ENCODE peak calls at places on chromosomes 4 and X, in four cellular contexts. One of them, this sample, is unnamed.

GRCh38 chr4:78650106-78651021 is 98.8 kb downstream of the ANXA3 start:
- DNase-seq in neuronal stem cell: no peak
- DNase-seq in IMR-90: peak; percentile 86
- DNase-seq in trophoblast cell: peak; percentile 96
- DNase-seq in this sample: no peak

GRCh38 chr4:77959566-77960338 is 97.1 kb downstream of the MRPL1 start:
- DNase-seq in neuronal stem cell: peak; percentile 44
- DNase-seq in IMR-90: peak; percentile 57
- DNase-seq in trophoblast cell: peak; percentile 80
- DNase-seq in this sample: peak; percentile 70

GRCh38 chrX:46683023-46683422 is 75.9 kb downstream of the SLC9A7 start:
- DNase-seq in neuronal stem cell: no peak
- DNase-seq in IMR-90: peak; percentile 22
- DNase-seq in trophoblast cell: peak; percentile 8
- DNase-seq in this sample: peak; percentile 39

GRCh38 chrX:70041993-70042392 is 7.7 kb downstream of the AWAT2 start:
- DNase-seq in neuronal stem cell: no peak
- DNase-seq in IMR-90: no peak
- DNase-seq in trophoblast cell: no peak
- DNase-seq in this sample: no peak

GRCh38 chr4:137310593-137311490 is 221.5 kb downstream of the PCDH18 start:
- DNase-seq in neuronal stem cell: no peak
- DNase-seq in IMR-90: peak; percentile 91
- DNase-seq in trophoblast cell: no peak
- DNase-seq in this sample: no peak

GRCh38 chrX:131812847-131813825 is 210.0 kb upstream of the STK26 start:
- DNase-seq in neuronal stem cell: no peak
- DNase-seq in IMR-90: peak; percentile 79
- DNase-seq in trophoblast cell: peak; percentile 92
- DNase-seq in this sample: no peak

GRCh38 chrX:290476-291166 is 9.4 kb downstream of the PLCXD1 start:
- DNase-seq in neuronal stem cell: no peak
- DNase-seq in IMR-90: no peak
- DNase-seq in trophoblast cell: no peak
- DNase-seq in this sample: no peak

GRCh38 chrX:41661366-41662095 is 27.2 kb upstream of the GPR34 start:
- DNase-seq in neuronal stem cell: no peak
- DNase-seq in IMR-90: peak; percentile 56
- DNase-seq in trophoblast cell: no peak
- DNase-seq in this sample: no peak

GRCh38 chr4:157043131-157043530 is 32.8 kb upstream of the GLRB start:
- DNase-seq in neuronal stem cell: peak; percentile 5
- DNase-seq in IMR-90: peak; percentile 51
- DNase-seq in trophoblast cell: no peak
- DNase-seq in this sample: peak; percentile 86

GRCh38 chrX:147891886-147892285 is 19.8 kb upstream of the FMR1 start:
- DNase-seq in neuronal stem cell: no peak
- DNase-seq in IMR-90: peak; percentile 2
- DNase-seq in trophoblast cell: peak; percentile 81
- DNase-seq in this sample: no peak

GRCh38 chr4:17636341-17636695 is 21.9 kb downstream of the MED28 start:
- DNase-seq in neuronal stem cell: no peak
- DNase-seq in IMR-90: no peak
- DNase-seq in trophoblast cell: no peak
- DNase-seq in this sample: no peak

GRCh38 chr4:105306158-105306781 is 159.6 kb downstream of the TET2 start:
- DNase-seq in neuronal stem cell: no peak
- DNase-seq in IMR-90: no peak
- DNase-seq in trophoblast cell: peak; percentile 39
- DNase-seq in this sample: no peak

GRCh38 chr4:113173865-113174264 is 124.4 kb downstream of the ANK2 start:
- DNase-seq in neuronal stem cell: no peak
- DNase-seq in IMR-90: no peak
- DNase-seq in trophoblast cell: no peak
- DNase-seq in this sample: no peak

GRCh38 chr4:5784021-5784420 is 73.0 kb downstream of the EVC start:
- DNase-seq in neuronal stem cell: no peak
- DNase-seq in IMR-90: no peak
- DNase-seq in trophoblast cell: no peak
- DNase-seq in this sample: no peak

DNA sequence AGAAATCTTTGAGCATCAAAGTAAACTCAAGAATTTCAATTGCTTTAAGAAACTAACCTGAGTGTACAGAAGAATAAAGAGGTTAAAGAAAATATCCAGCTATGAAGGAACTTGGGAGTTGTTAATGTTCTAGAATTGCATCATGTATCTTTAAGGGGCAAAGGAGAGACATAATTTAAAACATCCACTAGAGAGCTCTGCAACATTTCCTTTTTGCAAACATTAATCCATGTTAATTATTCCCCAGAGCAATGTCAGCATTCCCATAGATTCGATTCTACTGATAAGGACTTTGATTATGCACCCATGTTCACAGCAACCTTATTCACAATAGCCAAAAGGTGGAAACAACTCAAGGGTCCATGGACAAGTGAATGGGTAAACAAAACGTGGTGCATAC is 80.2 kb upstream of the SORBS2 start:
- DNase-seq in neuronal stem cell: no peak
- DNase-seq in IMR-90: no peak
- DNase-seq in trophoblast cell: no peak
- DNase-seq in this sample: no peak
- H2BK120ac ChIP-seq in neuronal stem cell: no peak overlapping the region
- H2BK120ac ChIP-seq in IMR-90: no peak overlapping the region
- H2BK120ac ChIP-seq in trophoblast cell: no peak overlapping the region
- H2BK120ac ChIP-seq in this sample: no peak overlapping the region

GRCh38 chr4:6900181-6900812 is 9.3 kb upstream of the TBC1D14 start:
- DNase-seq in neuronal stem cell: no peak
- DNase-seq in IMR-90: no peak
- DNase-seq in trophoblast cell: no peak
- DNase-seq in this sample: no peak
- H3K23ac ChIP-seq in neuronal stem cell: no peak overlapping the region
- H3K23ac ChIP-seq in IMR-90: no peak overlapping the region
- H3K23ac ChIP-seq in trophoblast cell: no peak overlapping the region
- H3K23ac ChIP-seq in this sample: no peak overlapping the region

GRCh38 chr4:6945052-6945409 is 35.4 kb downstream of the TBC1D14 start:
- DNase-seq in neuronal stem cell: no peak
- DNase-seq in IMR-90: no peak
- DNase-seq in trophoblast cell: no peak
- DNase-seq in this sample: no peak

GRCh38 chr4:6943012-6943869 is 33.6 kb downstream of the TBC1D14 start:
- DNase-seq in neuronal stem cell: no peak
- DNase-seq in IMR-90: no peak
- DNase-seq in trophoblast cell: peak; percentile 62
- DNase-seq in this sample: peak; percentile 65

GRCh38 chr4:6944311-6945051 is 34.9 kb downstream of the TBC1D14 start:
- DNase-seq in neuronal stem cell: no peak
- DNase-seq in IMR-90: no peak
- DNase-seq in trophoblast cell: no peak
- DNase-seq in this sample: no peak

GRCh38 chr4:6942238-6942800 is 32.7 kb downstream of the TBC1D14 start:
- DNase-seq in neuronal stem cell: no peak
- DNase-seq in IMR-90: peak; percentile 98
- DNase-seq in trophoblast cell: peak; percentile 92
- DNase-seq in this sample: peak; percentile 49

DNA sequence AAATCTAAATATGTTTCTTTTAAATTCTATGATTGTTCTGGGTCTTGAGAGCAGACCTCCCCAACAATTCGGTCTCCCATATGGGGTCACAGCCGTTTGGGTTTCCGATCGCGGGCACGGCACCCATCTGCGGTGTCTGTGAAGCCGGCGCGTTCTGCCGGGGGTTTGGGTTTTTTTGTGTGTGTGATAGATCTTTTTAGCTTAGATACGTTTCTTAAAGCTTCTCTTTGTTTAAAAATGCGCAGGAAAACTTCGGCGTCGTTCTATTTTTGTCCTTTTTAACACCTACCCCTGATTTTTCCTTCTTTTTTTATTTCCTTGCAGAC is 34.2 kb downstream of the TBC1D14 start:
- DNase-seq in neuronal stem cell: no peak
- DNase-seq in IMR-90: no peak
- DNase-seq in trophoblast cell: no peak
- DNase-seq in this sample: no peak
- H2BK120ac ChIP-seq in neuronal stem cell: no peak overlapping the region
- H2BK120ac ChIP-seq in IMR-90: peak overlapping the region; percentile 99
- H2BK120ac ChIP-seq in trophoblast cell: no peak overlapping the region
- H2BK120ac ChIP-seq in this sample: no peak overlapping the region

DNA sequence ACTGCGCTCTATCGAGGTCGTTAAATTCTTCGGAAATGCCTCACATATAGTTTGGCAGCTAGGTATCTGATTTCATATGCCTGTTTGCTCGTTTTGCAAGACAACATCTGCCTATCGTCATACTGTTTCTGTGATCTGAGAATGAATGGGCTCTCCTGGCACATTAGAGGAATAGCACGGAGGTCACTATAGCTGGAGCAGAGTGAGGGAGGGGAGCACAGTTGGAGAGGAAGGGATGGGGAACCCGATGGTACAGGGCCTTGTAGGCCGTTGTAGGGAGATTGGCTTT is 552 bp downstream of the IKBKG start:
- DNase-seq in neuronal stem cell: no peak
- DNase-seq in IMR-90: peak; percentile 26
- DNase-seq in trophoblast cell: peak; percentile 41
- DNase-seq in this sample: no peak
- H3K23ac ChIP-seq in neuronal stem cell: no peak overlapping the region
- H3K23ac ChIP-seq in IMR-90: peak overlapping the region; percentile 68
- H3K23ac ChIP-seq in trophoblast cell: no peak overlapping the region
- H3K23ac ChIP-seq in this sample: no peak overlapping the region

GRCh38 chr4:29047341-29048041 is 1672.7 kb upstream of the PCDH7 start:
- DNase-seq in neuronal stem cell: no peak
- DNase-seq in IMR-90: no peak
- DNase-seq in trophoblast cell: no peak
- DNase-seq in this sample: no peak
- H2BK120ac ChIP-seq in neuronal stem cell: no peak overlapping the region
- H2BK120ac ChIP-seq in IMR-90: peak overlapping the region; percentile 91
- H2BK120ac ChIP-seq in trophoblast cell: no peak overlapping the region
- H2BK120ac ChIP-seq in this sample: no peak overlapping the region

This sample was measured in mesendoderm.